ENCODE peak calls at places on chromosomes 1 and 21, in six cellular contexts. One of them, this sample, is unnamed.

GRCh38 chr21:44089001-44089911 is 17.9 kb upstream of the PWP2 start:
- DNase-seq in cardiac muscle cell: no peak
- DNase-seq in renal cortical epithelial cell: peak; percentile 95
- DNase-seq in fibroblast of lung: no peak
- DNase-seq in activated gamma-delta T cell treated with Interleukin-2 at 50 U/mL for 16 hours: peak; percentile 45
- DNase-seq in ACHN: peak; percentile 68
- DNase-seq in this sample: peak; percentile 51

GRCh38 chr21:16124397-16125130 is 394.8 kb downstream of the USP25 start:
- DNase-seq in cardiac muscle cell: no peak
- DNase-seq in renal cortical epithelial cell: peak; percentile 97
- DNase-seq in fibroblast of lung: peak; percentile 92
- DNase-seq in activated gamma-delta T cell treated with Interleukin-2 at 50 U/mL for 16 hours: no peak
- DNase-seq in ACHN: no peak
- DNase-seq in this sample: no peak

GRCh38 chr1:34983700-34984355 is 1.3 kb downstream of the TMEM35B start:
- DNase-seq in cardiac muscle cell: peak; percentile 31
- DNase-seq in renal cortical epithelial cell: peak; percentile 42
- DNase-seq in fibroblast of lung: peak; percentile 56
- DNase-seq in activated gamma-delta T cell treated with Interleukin-2 at 50 U/mL for 16 hours: no peak
- DNase-seq in ACHN: no peak
- DNase-seq in this sample: no peak

GRCh38 chr1:186297439-186297838 is 77.6 kb downstream of the TPR start:
- DNase-seq in cardiac muscle cell: no peak
- DNase-seq in renal cortical epithelial cell: peak; percentile 4
- DNase-seq in fibroblast of lung: no peak
- DNase-seq in activated gamma-delta T cell treated with Interleukin-2 at 50 U/mL for 16 hours: no peak
- DNase-seq in ACHN: no peak
- DNase-seq in this sample: no peak

GRCh38 chr1:23352096-23352695 is 8.1 kb upstream of the HNRNPR start:
- DNase-seq in cardiac muscle cell: no peak
- DNase-seq in renal cortical epithelial cell: no peak
- DNase-seq in fibroblast of lung: no peak
- DNase-seq in activated gamma-delta T cell treated with Interleukin-2 at 50 U/mL for 16 hours: no peak
- DNase-seq in ACHN: no peak
- DNase-seq in this sample: no peak

GRCh38 chr1:187038789-187039188 is 210.0 kb downstream of the PLA2G4A start:
- DNase-seq in cardiac muscle cell: no peak
- DNase-seq in renal cortical epithelial cell: peak; percentile 83
- DNase-seq in fibroblast of lung: peak; percentile 84
- DNase-seq in activated gamma-delta T cell treated with Interleukin-2 at 50 U/mL for 16 hours: no peak
- DNase-seq in ACHN: no peak
- DNase-seq in this sample: no peak

GRCh38 chr1:64248065-64248464 is 44.6 kb downstream of the UBE2U start:
- DNase-seq in cardiac muscle cell: no peak
- DNase-seq in renal cortical epithelial cell: no peak
- DNase-seq in fibroblast of lung: no peak
- DNase-seq in activated gamma-delta T cell treated with Interleukin-2 at 50 U/mL for 16 hours: no peak
- DNase-seq in ACHN: no peak
- DNase-seq in this sample: no peak

GRCh38 chr1:32051706-32052105 is 21.0 kb upstream of the TMEM39B start:
- DNase-seq in cardiac muscle cell: no peak
- DNase-seq in renal cortical epithelial cell: no peak
- DNase-seq in fibroblast of lung: no peak
- DNase-seq in activated gamma-delta T cell treated with Interleukin-2 at 50 U/mL for 16 hours: no peak
- DNase-seq in ACHN: no peak
- DNase-seq in this sample: no peak

GRCh38 chr1:157641177-157641576 is 43.3 kb upstream of the FCRL4 start:
- DNase-seq in cardiac muscle cell: no peak
- DNase-seq in renal cortical epithelial cell: no peak
- DNase-seq in fibroblast of lung: no peak
- DNase-seq in activated gamma-delta T cell treated with Interleukin-2 at 50 U/mL for 16 hours: no peak
- DNase-seq in ACHN: no peak
- DNase-seq in this sample: no peak